ENCODE peak calls at places on chromosomes 16 and 17, in six cellular contexts. One of them, this sample, is unnamed.

GRCh38 chr17:40366861-40367518 is 2.5 kb upstream of the GJD3 start:
- DNase-seq in ovary: no peak
- DNase-seq in CD8-positive, alpha-beta memory T cell: no peak
- DNase-seq in Peyer's patch: no peak
- DNase-seq in mucosa of descending colon: no peak
- DNase-seq in SJSA1: peak; percentile 37
- DNase-seq in this sample: no peak

GRCh38 chr16:56960681-56961281 is 969 bp upstream of the CETP start:
- DNase-seq in Peyer's patch: no peak
- DNase-seq in mucosa of descending colon: no peak
- DNase-seq in CD8-positive, alpha-beta memory T cell: no peak
- DNase-seq in ovary: peak; percentile 34
- DNase-seq in SJSA1: no peak
- DNase-seq in this sample: no peak

GRCh38 chr17:45949755-45950320 is 49.2 kb upstream of the STH start:
- DNase-seq in CD8-positive, alpha-beta memory T cell: no peak
- DNase-seq in ovary: no peak
- DNase-seq in SJSA1: no peak
- DNase-seq in Peyer's patch: no peak
- DNase-seq in mucosa of descending colon: no peak
- DNase-seq in this sample: no peak

GRCh38 chr17:51487947-51488346 is 227.6 kb downstream of the UTP18 start:
- DNase-seq in ovary: no peak
- DNase-seq in SJSA1: no peak
- DNase-seq in Peyer's patch: no peak
- DNase-seq in mucosa of descending colon: no peak
- DNase-seq in CD8-positive, alpha-beta memory T cell: no peak
- DNase-seq in this sample: no peak

GRCh38 chr17:83171661-83172060 is 92.3 kb downstream of the METRNL start:
- DNase-seq in ovary: no peak
- DNase-seq in mucosa of descending colon: no peak
- DNase-seq in Peyer's patch: peak; percentile 42
- DNase-seq in CD8-positive, alpha-beta memory T cell: no peak
- DNase-seq in SJSA1: peak; percentile 36
- DNase-seq in this sample: no peak

GRCh38 chr16:50974438-50975036 is 176.5 kb downstream of the SALL1 start:
- DNase-seq in ovary: no peak
- DNase-seq in mucosa of descending colon: no peak
- DNase-seq in CD8-positive, alpha-beta memory T cell: no peak
- DNase-seq in SJSA1: no peak
- DNase-seq in Peyer's patch: no peak
- DNase-seq in this sample: no peak

GRCh38 chr17:45143767-45144198 is 4.5 kb upstream of the HEXIM1 start:
- DNase-seq in ovary: peak; percentile 94
- DNase-seq in CD8-positive, alpha-beta memory T cell: peak; percentile 43
- DNase-seq in Peyer's patch: peak; percentile 83
- DNase-seq in mucosa of descending colon: peak; percentile 73
- DNase-seq in SJSA1: no peak
- DNase-seq in this sample: no peak

GRCh38 chr17:17613708-17614114 is 22.2 kb upstream of the PEMT start:
- DNase-seq in CD8-positive, alpha-beta memory T cell: peak; percentile 34
- DNase-seq in Peyer's patch: peak; percentile 74
- DNase-seq in ovary: peak; percentile 45
- DNase-seq in SJSA1: peak; percentile 61
- DNase-seq in mucosa of descending colon: peak; percentile 83
- DNase-seq in this sample: peak; percentile 54

GRCh38 chr17:43140396-43141332 is 15.5 kb upstream of the BRCA1 start:
- DNase-seq in ovary: no peak
- DNase-seq in CD8-positive, alpha-beta memory T cell: no peak
- DNase-seq in SJSA1: peak; percentile 34
- DNase-seq in mucosa of descending colon: no peak
- DNase-seq in Peyer's patch: no peak
- DNase-seq in this sample: no peak

GRCh38 chr16:88733630-88734360 is 27.5 kb downstream of the CTU2 start:
- DNase-seq in SJSA1: no peak
- DNase-seq in mucosa of descending colon: no peak
- DNase-seq in Peyer's patch: no peak
- DNase-seq in CD8-positive, alpha-beta memory T cell: no peak
- DNase-seq in ovary: no peak
- DNase-seq in this sample: no peak

DNA sequence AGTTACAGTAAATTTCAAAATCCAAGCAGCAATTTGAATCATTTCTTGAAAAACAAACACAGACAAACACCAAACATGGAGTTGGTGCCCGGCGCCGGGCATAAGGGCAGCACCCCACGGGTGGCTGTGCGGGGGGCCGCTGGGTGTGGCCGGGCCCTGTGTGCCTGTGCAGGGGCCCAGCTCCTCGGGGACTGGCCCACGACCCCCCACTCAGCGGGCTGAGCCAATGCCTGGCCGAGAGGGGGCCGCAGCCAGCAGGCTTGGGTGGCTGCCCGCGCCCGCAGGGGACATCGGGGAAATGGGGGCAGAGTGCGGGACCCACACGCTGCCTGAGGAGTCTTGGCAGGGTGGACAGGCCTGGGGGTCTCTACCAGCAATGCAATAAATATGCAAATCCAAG is 12.8 kb upstream of the DUS1L start:
- DNase-seq in CD8-positive, alpha-beta memory T cell: no peak
- DNase-seq in Peyer's patch: no peak
- DNase-seq in SJSA1: no peak
- DNase-seq in mucosa of descending colon: no peak
- DNase-seq in ovary: no peak
- DNase-seq in this sample: no peak
- H3K36me3 ChIP-seq in CD8-positive, alpha-beta memory T cell: peaks cover 5% of the 10 kb centered on the region
- H3K36me3 ChIP-seq in Peyer's patch: no peaks in the 10 kb centered on the region
- H3K36me3 ChIP-seq in SJSA1: peaks cover 54% of the 10 kb centered on the region
- H3K36me3 ChIP-seq in mucosa of descending colon: peaks cover 14% of the 10 kb centered on the region
- H3K36me3 ChIP-seq in ovary: no peaks in the 10 kb centered on the region
- H3K36me3 ChIP-seq in this sample: no peaks in the 10 kb centered on the region

DNA sequence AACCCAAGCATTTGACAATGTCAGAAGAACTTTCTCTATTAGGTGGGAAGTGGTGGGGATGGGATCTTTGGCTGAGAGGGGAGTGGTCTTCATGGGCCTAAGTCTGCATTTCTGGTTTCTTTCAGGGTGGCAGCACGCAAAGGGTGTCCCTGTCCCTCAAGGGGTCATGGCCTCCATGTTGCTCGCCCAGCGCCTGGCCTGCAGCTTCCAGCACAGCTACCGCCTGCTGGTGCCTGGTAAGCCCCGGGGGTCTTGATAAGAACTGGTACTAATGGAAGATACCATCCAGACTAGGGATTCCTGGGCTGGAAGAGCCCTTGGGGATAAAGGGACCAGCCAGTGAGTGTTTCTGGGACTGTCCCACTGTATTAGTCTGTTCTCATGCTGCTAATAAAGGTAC is 61.2 kb downstream of the ABAT start:
- DNase-seq in CD8-positive, alpha-beta memory T cell: no peak
- DNase-seq in ovary: no peak
- DNase-seq in Peyer's patch: peak; percentile 28
- DNase-seq in SJSA1: no peak
- DNase-seq in mucosa of descending colon: no peak
- DNase-seq in this sample: no peak
- H3K36me3 ChIP-seq in CD8-positive, alpha-beta memory T cell: no peaks in the 10 kb centered on the region
- H3K36me3 ChIP-seq in ovary: no peaks in the 10 kb centered on the region
- H3K36me3 ChIP-seq in Peyer's patch: no peaks in the 10 kb centered on the region
- H3K36me3 ChIP-seq in SJSA1: no peaks in the 10 kb centered on the region
- H3K36me3 ChIP-seq in mucosa of descending colon: no peaks in the 10 kb centered on the region
- H3K36me3 ChIP-seq in this sample: no peaks in the 10 kb centered on the region

DNA sequence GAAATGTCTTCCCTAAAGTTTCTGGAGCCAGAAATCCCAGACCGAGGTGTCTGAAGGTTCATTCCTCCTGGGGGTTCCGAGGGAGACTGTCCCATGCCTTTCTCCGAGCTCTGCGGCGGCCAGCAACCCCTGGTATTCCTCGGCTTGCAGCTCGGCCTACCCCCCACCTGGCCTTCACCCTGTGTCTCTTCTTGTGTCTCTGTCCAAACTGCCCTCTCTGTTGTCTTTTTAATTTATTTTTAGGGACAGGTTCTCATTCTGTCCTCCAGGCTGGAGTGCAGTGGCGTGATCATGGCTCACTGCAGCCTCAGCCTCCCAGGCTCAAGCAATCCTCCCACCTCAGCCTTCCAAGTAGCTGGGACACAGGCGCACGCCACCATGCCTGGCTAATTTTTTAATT is 211.7 kb downstream of the SEC14L1 start:
- DNase-seq in mucosa of descending colon: peak; percentile 1
- DNase-seq in SJSA1: peak; percentile 38
- DNase-seq in Peyer's patch: peak; percentile 15
- DNase-seq in ovary: no peak
- DNase-seq in CD8-positive, alpha-beta memory T cell: no peak
- DNase-seq in this sample: no peak
- H3K36me3 ChIP-seq in mucosa of descending colon: no peaks in the 10 kb centered on the region
- H3K36me3 ChIP-seq in SJSA1: peaks cover 22% of the 10 kb centered on the region
- H3K36me3 ChIP-seq in Peyer's patch: no peaks in the 10 kb centered on the region
- H3K36me3 ChIP-seq in ovary: no peaks in the 10 kb centered on the region
- H3K36me3 ChIP-seq in CD8-positive, alpha-beta memory T cell: no peaks in the 10 kb centered on the region
- H3K36me3 ChIP-seq in this sample: no peaks in the 10 kb centered on the region

GRCh38 chr16:75622762-75623605 is at the start of gene ADAT1:
- DNase-seq in ovary: peak; percentile 99
- DNase-seq in CD8-positive, alpha-beta memory T cell: peak; percentile 97
- DNase-seq in SJSA1: peak; percentile 97
- DNase-seq in Peyer's patch: peak; percentile 100
- DNase-seq in mucosa of descending colon: peak; percentile 100
- DNase-seq in this sample: peak; percentile 98
- H3K36me3 ChIP-seq in ovary: no peaks in the 10 kb centered on the region
- H3K36me3 ChIP-seq in CD8-positive, alpha-beta memory T cell: peaks cover 30% of the 10 kb centered on the region
- H3K36me3 ChIP-seq in SJSA1: peaks cover 42% of the 10 kb centered on the region
- H3K36me3 ChIP-seq in Peyer's patch: no peaks in the 10 kb centered on the region
- H3K36me3 ChIP-seq in mucosa of descending colon: peaks cover under 1% of the 10 kb centered on the region
- H3K36me3 ChIP-seq in this sample: peaks cover 21% of the 10 kb centered on the region

DNA sequence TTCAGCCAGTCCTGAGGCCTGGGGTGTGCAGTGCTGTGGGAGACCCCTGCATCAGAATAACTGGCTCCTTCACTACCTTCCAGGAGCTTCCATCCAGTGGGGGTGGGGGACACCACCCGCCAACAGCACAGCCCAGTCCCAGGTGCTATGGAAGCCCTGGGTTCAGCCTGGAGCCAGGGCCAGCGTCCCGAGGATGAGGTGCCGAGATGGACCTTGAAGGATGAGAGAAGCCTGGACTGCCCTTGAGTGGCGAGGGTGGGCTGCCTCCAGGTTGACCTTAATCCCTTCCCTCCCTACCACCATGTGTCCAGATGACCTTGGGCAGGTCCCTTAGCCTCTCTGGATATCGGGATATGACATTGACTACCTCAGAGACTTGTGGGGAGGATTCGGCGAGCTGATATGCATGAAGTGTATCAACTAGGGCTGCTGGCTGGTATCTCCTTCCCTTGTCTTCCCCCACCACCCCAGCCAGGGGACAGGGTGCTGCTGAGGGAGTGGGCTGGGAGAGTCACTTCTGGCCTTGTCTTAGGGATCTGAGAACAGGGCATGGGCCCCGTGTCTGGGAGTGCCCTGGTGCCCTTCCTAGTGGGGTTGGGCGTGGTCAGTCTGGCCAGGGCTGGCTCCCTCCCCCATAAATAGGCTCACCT is 14.2 kb upstream of the LASP1NB start:
- DNase-seq in ovary: peak; percentile 31
- DNase-seq in Peyer's patch: peak; percentile 41
- DNase-seq in mucosa of descending colon: no peak
- DNase-seq in CD8-positive, alpha-beta memory T cell: no peak
- DNase-seq in SJSA1: no peak
- DNase-seq in this sample: no peak
- H3K36me3 ChIP-seq in ovary: no peaks in the 10 kb centered on the region
- H3K36me3 ChIP-seq in Peyer's patch: no peaks in the 10 kb centered on the region
- H3K36me3 ChIP-seq in mucosa of descending colon: peaks cover 10% of the 10 kb centered on the region
- H3K36me3 ChIP-seq in CD8-positive, alpha-beta memory T cell: peaks cover 37% of the 10 kb centered on the region
- H3K36me3 ChIP-seq in SJSA1: peaks cover 90% of the 10 kb centered on the region
- H3K36me3 ChIP-seq in this sample: peaks cover 89% of the 10 kb centered on the region

DNA sequence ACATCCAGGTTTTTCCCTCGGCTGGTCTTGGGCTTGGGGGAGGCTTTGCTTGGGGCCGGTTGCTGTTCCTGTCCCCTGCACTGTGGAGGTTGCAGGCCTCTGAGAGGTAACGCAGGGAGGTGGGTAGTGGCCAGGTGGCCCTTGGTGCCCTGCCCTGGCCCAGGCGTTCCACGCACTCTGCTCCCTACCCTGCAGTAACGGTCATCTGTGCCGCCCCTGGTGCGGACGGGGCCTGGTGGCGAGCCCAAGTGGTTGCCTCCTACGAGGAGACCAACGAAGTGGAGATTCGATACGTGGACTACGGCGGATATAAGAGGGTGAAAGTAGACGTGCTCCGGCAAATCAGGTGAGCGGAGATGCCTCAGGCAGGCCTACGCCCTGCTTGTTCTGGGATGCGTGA is 30.9 kb downstream of the AKAP1 start:
- DNase-seq in Peyer's patch: no peak
- DNase-seq in ovary: no peak
- DNase-seq in CD8-positive, alpha-beta memory T cell: no peak
- DNase-seq in SJSA1: no peak
- DNase-seq in mucosa of descending colon: no peak
- DNase-seq in this sample: no peak
- H3K36me3 ChIP-seq in Peyer's patch: no peaks in the 10 kb centered on the region
- H3K36me3 ChIP-seq in ovary: no peaks in the 10 kb centered on the region
- H3K36me3 ChIP-seq in CD8-positive, alpha-beta memory T cell: peaks cover 50% of the 10 kb centered on the region
- H3K36me3 ChIP-seq in SJSA1: peaks cover 40% of the 10 kb centered on the region
- H3K36me3 ChIP-seq in mucosa of descending colon: peaks cover 9% of the 10 kb centered on the region
- H3K36me3 ChIP-seq in this sample: peaks cover 92% of the 10 kb centered on the region

DNA sequence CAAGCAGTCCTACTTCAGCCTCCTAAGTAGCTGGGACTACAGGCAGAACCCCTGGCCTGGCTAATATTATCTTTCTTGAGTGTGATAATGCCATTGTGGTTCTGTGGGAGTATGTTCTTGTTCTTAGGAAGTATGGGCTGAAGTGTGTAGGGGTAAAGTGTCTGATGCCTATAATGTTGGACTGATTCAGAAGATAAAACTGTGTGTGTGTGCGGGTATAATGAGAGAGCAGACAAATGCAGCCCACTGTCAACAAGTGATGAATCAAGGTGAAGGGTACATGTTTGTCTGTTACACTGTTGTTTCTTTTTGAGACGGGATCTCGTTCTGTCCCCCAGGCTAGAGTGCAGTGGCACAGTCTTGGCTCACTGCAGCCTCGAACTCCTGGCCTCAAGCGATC is 127.5 kb downstream of the CLEC16A start:
- DNase-seq in SJSA1: no peak
- DNase-seq in ovary: no peak
- DNase-seq in Peyer's patch: peak; percentile 7
- DNase-seq in mucosa of descending colon: no peak
- DNase-seq in CD8-positive, alpha-beta memory T cell: no peak
- DNase-seq in this sample: no peak
- H3K36me3 ChIP-seq in SJSA1: peaks cover 5% of the 10 kb centered on the region
- H3K36me3 ChIP-seq in ovary: no peaks in the 10 kb centered on the region
- H3K36me3 ChIP-seq in Peyer's patch: no peaks in the 10 kb centered on the region
- H3K36me3 ChIP-seq in mucosa of descending colon: no peaks in the 10 kb centered on the region
- H3K36me3 ChIP-seq in CD8-positive, alpha-beta memory T cell: no peaks in the 10 kb centered on the region
- H3K36me3 ChIP-seq in this sample: peaks cover 3% of the 10 kb centered on the region

GRCh38 chr17:28705728-28706334 is 5.9 kb downstream of the PROCA1 start:
- DNase-seq in SJSA1: no peak
- DNase-seq in CD8-positive, alpha-beta memory T cell: no peak
- DNase-seq in mucosa of descending colon: no peak
- DNase-seq in ovary: no peak
- DNase-seq in Peyer's patch: no peak
- DNase-seq in this sample: no peak
- H3K36me3 ChIP-seq in SJSA1: peaks cover 74% of the 10 kb centered on the region
- H3K36me3 ChIP-seq in CD8-positive, alpha-beta memory T cell: peaks cover 23% of the 10 kb centered on the region
- H3K36me3 ChIP-seq in mucosa of descending colon: peaks cover 3% of the 10 kb centered on the region
- H3K36me3 ChIP-seq in ovary: no peaks in the 10 kb centered on the region
- H3K36me3 ChIP-seq in Peyer's patch: no peaks in the 10 kb centered on the region
- H3K36me3 ChIP-seq in this sample: peaks cover 45% of the 10 kb centered on the region

GRCh38 chr17:80375186-80375585 is 39.8 kb upstream of the ENDOV start:
- DNase-seq in ovary: no peak
- DNase-seq in SJSA1: no peak
- DNase-seq in Peyer's patch: peak; percentile 22
- DNase-seq in CD8-positive, alpha-beta memory T cell: no peak
- DNase-seq in mucosa of descending colon: no peak
- DNase-seq in this sample: no peak
- H3K36me3 ChIP-seq in ovary: no peaks in the 10 kb centered on the region
- H3K36me3 ChIP-seq in SJSA1: peaks cover 90% of the 10 kb centered on the region
- H3K36me3 ChIP-seq in Peyer's patch: no peaks in the 10 kb centered on the region
- H3K36me3 ChIP-seq in CD8-positive, alpha-beta memory T cell: peaks cover 80% of the 10 kb centered on the region
- H3K36me3 ChIP-seq in mucosa of descending colon: peaks cover 27% of the 10 kb centered on the region
- H3K36me3 ChIP-seq in this sample: peaks cover 78% of the 10 kb centered on the region